ENCODE peak calls at places on chromosome 12, in six cellular contexts. R, Y, K, A, H and D are unnamed samples.

GRCh38 chr12:10562306-10562933 is 51.0 kb downstream of the MAGOHB start:
- DNase-seq in R (no peak), Y (peak; percentile 18), K (peak; percentile 45), A (no peak), H (peak; percentile 76), D (peak; percentile 54)

GRCh38 chr12:122471324-122472226 is 29.2 kb downstream of the ZCCHC8 start:
- DNase-seq in R (no peak), Y (peak; percentile 30), K (peak; percentile 82), A (no peak), H (peak; percentile 96), D (peak; percentile 84)

GRCh38 chr12:90682398-90682797 is 272.6 kb downstream of the CCER1 start:
- DNase-seq in R (no peak), Y (no peak), K (no peak), A (no peak), H (no peak), D (peak; percentile 78)

GRCh38 chr12:94873368-94874085 is 130.0 kb downstream of the NDUFA12 start:
- DNase-seq in R (peak; percentile 55), Y (peak; percentile 46), K (no peak), A (peak; percentile 75), H (no peak), D (no peak)

GRCh38 chr12:12403264-12404248 is 46.7 kb downstream of the BORCS5 start:
- DNase-seq in R (no peak), Y (no peak), K (no peak), A (no peak), H (peak; percentile 86), D (no peak)

GRCh38 chr12:27960822-27961221 is 11.7 kb downstream of the PTHLH start:
- DNase-seq in R (no peak), Y (no peak), K (no peak), A (no peak), H (no peak), D (no peak)

GRCh38 chr12:89351489-89352241 is 636 bp downstream of the DUSP6 start:
- DNase-seq in R (no peak), Y (no peak), K (no peak), A (peak; percentile 67), H (peak; percentile 66), D (peak; percentile 35)

GRCh38 chr12:51752490-51752889 is 96.0 kb downstream of the FIGNL2 start:
- DNase-seq in R (no peak), Y (peak; percentile 20), K (peak; percentile 88), A (no peak), H (peak; percentile 79), D (peak; percentile 94)

GRCh38 chr12:71727958-71728357 is 26.7 kb upstream of the RAB21 start:
- DNase-seq in R (no peak), Y (no peak), K (no peak), A (no peak), H (no peak), D (no peak)

GRCh38 chr12:10747730-10748129 is 24.6 kb upstream of the YBX3 start:
- DNase-seq in R (no peak), Y (no peak), K (no peak), A (no peak), H (no peak), D (no peak)

GRCh38 chr12:69338120-69338859 is 9.9 kb upstream of the LYZ start:
- DNase-seq in R (no peak), Y (no peak), K (no peak), A (no peak), H (peak; percentile 31), D (no peak)

GRCh38 chr12:130500835-130501330 is 163.2 kb downstream of the PIWIL1 start:
- DNase-seq in R (no peak), Y (no peak), K (no peak), A (no peak), H (no peak), D (no peak)
- H3K23ac ChIP-seq in R (no peak overlapping the region), Y (no peak overlapping the region), K (no peak overlapping the region), A (no peak overlapping the region), H (no peak overlapping the region), D (no peak overlapping the region)

GRCh38 chr12:114240288-114240687 is 165.7 kb downstream of the TBX5 start:
- DNase-seq in R (no peak), Y (no peak), K (no peak), A (no peak), H (no peak), D (no peak)

GRCh38 chr12:114241973-114242434 is 163.9 kb downstream of the TBX5 start:
- DNase-seq in R (peak; percentile 50), Y (no peak), K (no peak), A (no peak), H (no peak), D (no peak)

GRCh38 chr12:114248527-114248926 is 157.4 kb downstream of the TBX5 start:
- DNase-seq in R (no peak), Y (no peak), K (no peak), A (no peak), H (peak; percentile 65), D (no peak)

GRCh38 chr12:114245555-114245954 is 160.4 kb downstream of the TBX5 start:
- DNase-seq in R (peak; percentile 67), Y (no peak), K (no peak), A (no peak), H (no peak), D (no peak)
- H4K91ac ChIP-seq in R (no peak overlapping the region), Y (no peak overlapping the region), K (no peak overlapping the region), A (no peak overlapping the region), H (no peak overlapping the region), D (no peak overlapping the region)

GRCh38 chr12:3150308-3150670 is 73.1 kb downstream of the TSPAN9 start:
- DNase-seq in R (no peak), Y (no peak), K (no peak), A (no peak), H (no peak), D (no peak)
- H2BK5ac ChIP-seq in R (no peak overlapping the region), Y (no peak overlapping the region), K (no peak overlapping the region), A (peak overlapping the region; percentile 91), H (peak overlapping the region; percentile 5), D (no peak overlapping the region)

GRCh38 chr12:121399391-121400331 is at the start of gene RNF34:
- DNase-seq in R (peak; percentile 100), Y (peak; percentile 98), K (peak; percentile 98), A (peak; percentile 98), H (peak; percentile 99), D (peak; percentile 97)
- H3K23ac ChIP-seq in R (no peak within 1 kb of the TSS), Y (peak within 1 kb of the TSS; percentile 97), K (no peak within 1 kb of the TSS), A (no peak within 1 kb of the TSS), H (no peak within 1 kb of the TSS), D (peak within 1 kb of the TSS; percentile 96)

GRCh38 chr12:23657598-23657997 is 291.9 kb downstream of the SOX5 start:
- DNase-seq in R (no peak), Y (no peak), K (no peak), A (no peak), H (no peak), D (no peak)

GRCh38 chr12:23659151-23659550 is 290.3 kb downstream of the SOX5 start:
- DNase-seq in R (no peak), Y (no peak), K (no peak), A (no peak), H (no peak), D (no peak)

GRCh38 chr12:23666866-23667265 is 282.6 kb downstream of the SOX5 start:
- DNase-seq in R (no peak), Y (no peak), K (no peak), A (no peak), H (no peak), D (no peak)

GRCh38 chr12:23662966-23663365 is 286.5 kb downstream of the SOX5 start:
- DNase-seq in R (no peak), Y (no peak), K (no peak), A (no peak), H (no peak), D (no peak)
- H4K91ac ChIP-seq in R (no peak overlapping the region), Y (no peak overlapping the region), K (no peak overlapping the region), A (no peak overlapping the region), H (no peak overlapping the region), D (no peak overlapping the region)

GRCh38 chr12:65926119-65927004 is 102.1 kb downstream of the HMGA2 start:
- DNase-seq in R (no peak), Y (no peak), K (no peak), A (no peak), H (no peak), D (no peak)
- H2BK5ac ChIP-seq in R (no peak overlapping the region), Y (no peak overlapping the region), K (no peak overlapping the region), A (peak overlapping the region; percentile 10), H (no peak overlapping the region), D (peak overlapping the region; percentile 21)

GRCh38 chr12:31959051-31959700 is at the start of gene RESF1:
- DNase-seq in R (peak; percentile 97), Y (peak; percentile 84), K (peak; percentile 89), A (peak; percentile 88), H (peak; percentile 96), D (peak; percentile 76)
- H3K23ac ChIP-seq in R (no peak within 1 kb of the TSS), Y (peak within 1 kb of the TSS; percentile 90), K (no peak within 1 kb of the TSS), A (no peak within 1 kb of the TSS), H (no peak within 1 kb of the TSS), D (peak within 1 kb of the TSS; percentile 97)

GRCh38 chr12:6698352-6699046 is 2.1 kb downstream of the PIANP start:
- DNase-seq in R (no peak), Y (no peak), K (no peak), A (no peak), H (no peak), D (no peak)
- H4K91ac ChIP-seq in R (no peak overlapping the region), Y (no peak overlapping the region), K (no peak overlapping the region), A (no peak overlapping the region), H (no peak overlapping the region), D (no peak overlapping the region)

GRCh38 chr12:127613056-127613455 is 653.9 kb upstream of the TMEM132C start:
- DNase-seq in R (no peak), Y (no peak), K (no peak), A (no peak), H (no peak), D (peak; percentile 8)
- H2BK5ac ChIP-seq in R (no peak overlapping the region), Y (no peak overlapping the region), K (no peak overlapping the region), A (no peak overlapping the region), H (no peak overlapping the region), D (no peak overlapping the region)

GRCh38 chr12:57735198-57735855 is 3.2 kb downstream of the AGAP2 start:
- DNase-seq in R (peak; percentile 53), Y (no peak), K (no peak), A (no peak), H (no peak), D (no peak)

GRCh38 chr12:57737467-57738141 is 938 bp downstream of the AGAP2 start:
- DNase-seq in R (peak; percentile 56), Y (no peak), K (peak; percentile 41), A (peak; percentile 71), H (no peak), D (peak; percentile 7)

GRCh38 chr12:57738142-57738474 is 434 bp downstream of the AGAP2 start:
- DNase-seq in R (no peak), Y (no peak), K (no peak), A (no peak), H (no peak), D (no peak)

GRCh38 chr12:57735952-57736742 is 2.4 kb downstream of the AGAP2 start:
- DNase-seq in R (peak; percentile 84), Y (no peak), K (peak; percentile 54), A (peak; percentile 80), H (peak; percentile 31), D (peak; percentile 37)

GRCh38 chr12:57736743-57737466 is 1.6 kb downstream of the AGAP2 start:
- DNase-seq in R (peak; percentile 56), Y (no peak), K (no peak), A (peak; percentile 62), H (no peak), D (no peak)
- H3K23ac ChIP-seq in R (no peak overlapping the region), Y (peak overlapping the region; percentile 70), K (no peak overlapping the region), A (no peak overlapping the region), H (no peak overlapping the region), D (peak overlapping the region; percentile 89)